ENCODE peak calls at places on chromosome 19, in nine cellular contexts. One of them, this sample, is unnamed.

GRCh38 chr19:29845576-29846176 is 33.9 kb downstream of the CCNE1 start:
- DNase-seq in stimulated activated naive CD8-positive, alpha-beta T cell treated with anti-CD3 and anti-CD28 coated beads, Interleukin-15, amount 100 ng/mL, for 72 hours: peak; percentile 45
- DNase-seq in M059J: peak; percentile 43
- DNase-seq in CD8-positive, alpha-beta T cell: no peak
- DNase-seq in stimulated activated CD4-positive, alpha-beta T cell treated with anti-CD3 and anti-CD28 coated beads, Interleukin-15, amount 100 ng/mL, for 1 hour: no peak
- DNase-seq in psoas muscle: peak; percentile 45
- DNase-seq in heart right ventricle: no peak
- DNase-seq in activated naive CD8-positive, alpha-beta T cell treated with anti-CD3 and anti-CD28 coated beads, Interleukin-2, amount 50 U/mL, for 24 hours: peak; percentile 50
- DNase-seq in cardiac septum: no peak
- DNase-seq in this sample: no peak

GRCh38 chr19:51571599-51571998 is 516 bp downstream of the ZNF175 start:
- DNase-seq in stimulated activated naive CD8-positive, alpha-beta T cell treated with anti-CD3 and anti-CD28 coated beads, Interleukin-15, amount 100 ng/mL, for 72 hours: no peak
- DNase-seq in activated naive CD8-positive, alpha-beta T cell treated with anti-CD3 and anti-CD28 coated beads, Interleukin-2, amount 50 U/mL, for 24 hours: no peak
- DNase-seq in cardiac septum: no peak
- DNase-seq in M059J: no peak
- DNase-seq in CD8-positive, alpha-beta T cell: no peak
- DNase-seq in heart right ventricle: no peak
- DNase-seq in stimulated activated CD4-positive, alpha-beta T cell treated with anti-CD3 and anti-CD28 coated beads, Interleukin-15, amount 100 ng/mL, for 1 hour: no peak
- DNase-seq in psoas muscle: no peak
- DNase-seq in this sample: no peak

GRCh38 chr19:12052057-12052570 is 647 bp downstream of the ZNF878 start:
- DNase-seq in cardiac septum: no peak
- DNase-seq in psoas muscle: no peak
- DNase-seq in CD8-positive, alpha-beta T cell: no peak
- DNase-seq in stimulated activated naive CD8-positive, alpha-beta T cell treated with anti-CD3 and anti-CD28 coated beads, Interleukin-15, amount 100 ng/mL, for 72 hours: peak; percentile 14
- DNase-seq in stimulated activated CD4-positive, alpha-beta T cell treated with anti-CD3 and anti-CD28 coated beads, Interleukin-15, amount 100 ng/mL, for 1 hour: no peak
- DNase-seq in M059J: peak; percentile 56
- DNase-seq in activated naive CD8-positive, alpha-beta T cell treated with anti-CD3 and anti-CD28 coated beads, Interleukin-2, amount 50 U/mL, for 24 hours: no peak
- DNase-seq in heart right ventricle: no peak
- DNase-seq in this sample: no peak

GRCh38 chr19:48509467-48510194 is 2.0 kb downstream of the LMTK3 start:
- DNase-seq in CD8-positive, alpha-beta T cell: no peak
- DNase-seq in psoas muscle: no peak
- DNase-seq in heart right ventricle: no peak
- DNase-seq in stimulated activated CD4-positive, alpha-beta T cell treated with anti-CD3 and anti-CD28 coated beads, Interleukin-15, amount 100 ng/mL, for 1 hour: no peak
- DNase-seq in activated naive CD8-positive, alpha-beta T cell treated with anti-CD3 and anti-CD28 coated beads, Interleukin-2, amount 50 U/mL, for 24 hours: no peak
- DNase-seq in M059J: no peak
- DNase-seq in cardiac septum: no peak
- DNase-seq in stimulated activated naive CD8-positive, alpha-beta T cell treated with anti-CD3 and anti-CD28 coated beads, Interleukin-15, amount 100 ng/mL, for 72 hours: no peak
- DNase-seq in this sample: no peak

GRCh38 chr19:21423057-21424041 is 26.4 kb downstream of the ZNF493 start:
- DNase-seq in CD8-positive, alpha-beta T cell: no peak
- DNase-seq in activated naive CD8-positive, alpha-beta T cell treated with anti-CD3 and anti-CD28 coated beads, Interleukin-2, amount 50 U/mL, for 24 hours: no peak
- DNase-seq in M059J: no peak
- DNase-seq in stimulated activated CD4-positive, alpha-beta T cell treated with anti-CD3 and anti-CD28 coated beads, Interleukin-15, amount 100 ng/mL, for 1 hour: no peak
- DNase-seq in cardiac septum: no peak
- DNase-seq in stimulated activated naive CD8-positive, alpha-beta T cell treated with anti-CD3 and anti-CD28 coated beads, Interleukin-15, amount 100 ng/mL, for 72 hours: no peak
- DNase-seq in psoas muscle: no peak
- DNase-seq in heart right ventricle: no peak
- DNase-seq in this sample: no peak

GRCh38 chr19:4343845-4344713 is 717 bp downstream of the MPND start:
- DNase-seq in activated naive CD8-positive, alpha-beta T cell treated with anti-CD3 and anti-CD28 coated beads, Interleukin-2, amount 50 U/mL, for 24 hours: no peak
- DNase-seq in M059J: no peak
- DNase-seq in stimulated activated naive CD8-positive, alpha-beta T cell treated with anti-CD3 and anti-CD28 coated beads, Interleukin-15, amount 100 ng/mL, for 72 hours: no peak
- DNase-seq in psoas muscle: no peak
- DNase-seq in heart right ventricle: no peak
- DNase-seq in CD8-positive, alpha-beta T cell: no peak
- DNase-seq in cardiac septum: no peak
- DNase-seq in stimulated activated CD4-positive, alpha-beta T cell treated with anti-CD3 and anti-CD28 coated beads, Interleukin-15, amount 100 ng/mL, for 1 hour: no peak
- DNase-seq in this sample: no peak

GRCh38 chr19:46766569-46767317 is 20.5 kb upstream of the STRN4 start:
- DNase-seq in stimulated activated CD4-positive, alpha-beta T cell treated with anti-CD3 and anti-CD28 coated beads, Interleukin-15, amount 100 ng/mL, for 1 hour: peak; percentile 41
- DNase-seq in M059J: no peak
- DNase-seq in stimulated activated naive CD8-positive, alpha-beta T cell treated with anti-CD3 and anti-CD28 coated beads, Interleukin-15, amount 100 ng/mL, for 72 hours: peak; percentile 67
- DNase-seq in CD8-positive, alpha-beta T cell: no peak
- DNase-seq in psoas muscle: no peak
- DNase-seq in cardiac septum: no peak
- DNase-seq in activated naive CD8-positive, alpha-beta T cell treated with anti-CD3 and anti-CD28 coated beads, Interleukin-2, amount 50 U/mL, for 24 hours: peak; percentile 70
- DNase-seq in heart right ventricle: no peak
- DNase-seq in this sample: peak; percentile 54

GRCh38 chr19:44671400-44671799 is at the start of gene CEACAM19:
- DNase-seq in CD8-positive, alpha-beta T cell: no peak
- DNase-seq in activated naive CD8-positive, alpha-beta T cell treated with anti-CD3 and anti-CD28 coated beads, Interleukin-2, amount 50 U/mL, for 24 hours: no peak
- DNase-seq in stimulated activated naive CD8-positive, alpha-beta T cell treated with anti-CD3 and anti-CD28 coated beads, Interleukin-15, amount 100 ng/mL, for 72 hours: no peak
- DNase-seq in stimulated activated CD4-positive, alpha-beta T cell treated with anti-CD3 and anti-CD28 coated beads, Interleukin-15, amount 100 ng/mL, for 1 hour: no peak
- DNase-seq in heart right ventricle: no peak
- DNase-seq in M059J: no peak
- DNase-seq in cardiac septum: no peak
- DNase-seq in psoas muscle: no peak
- DNase-seq in this sample: no peak

GRCh38 chr19:20388826-20389225 is 176.8 kb downstream of the ZNF737 start:
- DNase-seq in cardiac septum: no peak
- DNase-seq in psoas muscle: no peak
- DNase-seq in heart right ventricle: no peak
- DNase-seq in activated naive CD8-positive, alpha-beta T cell treated with anti-CD3 and anti-CD28 coated beads, Interleukin-2, amount 50 U/mL, for 24 hours: no peak
- DNase-seq in stimulated activated naive CD8-positive, alpha-beta T cell treated with anti-CD3 and anti-CD28 coated beads, Interleukin-15, amount 100 ng/mL, for 72 hours: no peak
- DNase-seq in M059J: no peak
- DNase-seq in CD8-positive, alpha-beta T cell: no peak
- DNase-seq in stimulated activated CD4-positive, alpha-beta T cell treated with anti-CD3 and anti-CD28 coated beads, Interleukin-15, amount 100 ng/mL, for 1 hour: no peak
- DNase-seq in this sample: no peak

GRCh38 chr19:45994456-45994988 is 745 bp upstream of the CCDC61 start:
- DNase-seq in M059J: no peak
- DNase-seq in stimulated activated CD4-positive, alpha-beta T cell treated with anti-CD3 and anti-CD28 coated beads, Interleukin-15, amount 100 ng/mL, for 1 hour: no peak
- DNase-seq in psoas muscle: no peak
- DNase-seq in activated naive CD8-positive, alpha-beta T cell treated with anti-CD3 and anti-CD28 coated beads, Interleukin-2, amount 50 U/mL, for 24 hours: no peak
- DNase-seq in CD8-positive, alpha-beta T cell: no peak
- DNase-seq in cardiac septum: no peak
- DNase-seq in heart right ventricle: no peak
- DNase-seq in stimulated activated naive CD8-positive, alpha-beta T cell treated with anti-CD3 and anti-CD28 coated beads, Interleukin-15, amount 100 ng/mL, for 72 hours: no peak
- DNase-seq in this sample: no peak

GRCh38 chr19:44512326-44513298 is 12.3 kb upstream of the ZNF180 start:
- DNase-seq in stimulated activated CD4-positive, alpha-beta T cell treated with anti-CD3 and anti-CD28 coated beads, Interleukin-15, amount 100 ng/mL, for 1 hour: no peak
- DNase-seq in cardiac septum: no peak
- DNase-seq in activated naive CD8-positive, alpha-beta T cell treated with anti-CD3 and anti-CD28 coated beads, Interleukin-2, amount 50 U/mL, for 24 hours: peak; percentile 46
- DNase-seq in M059J: peak; percentile 84
- DNase-seq in heart right ventricle: no peak
- DNase-seq in stimulated activated naive CD8-positive, alpha-beta T cell treated with anti-CD3 and anti-CD28 coated beads, Interleukin-15, amount 100 ng/mL, for 72 hours: peak; percentile 21
- DNase-seq in psoas muscle: no peak
- DNase-seq in CD8-positive, alpha-beta T cell: no peak
- DNase-seq in this sample: no peak

GRCh38 chr19:45901912-45902650 is at the start of gene MYPOP:
- DNase-seq in stimulated activated naive CD8-positive, alpha-beta T cell treated with anti-CD3 and anti-CD28 coated beads, Interleukin-15, amount 100 ng/mL, for 72 hours: no peak
- DNase-seq in psoas muscle: no peak
- DNase-seq in cardiac septum: no peak
- DNase-seq in M059J: no peak
- DNase-seq in CD8-positive, alpha-beta T cell: no peak
- DNase-seq in heart right ventricle: no peak
- DNase-seq in activated naive CD8-positive, alpha-beta T cell treated with anti-CD3 and anti-CD28 coated beads, Interleukin-2, amount 50 U/mL, for 24 hours: no peak
- DNase-seq in stimulated activated CD4-positive, alpha-beta T cell treated with anti-CD3 and anti-CD28 coated beads, Interleukin-15, amount 100 ng/mL, for 1 hour: no peak
- DNase-seq in this sample: no peak

GRCh38 chr19:50902640-50903039 is 8.6 kb downstream of the KLK4 start:
- DNase-seq in M059J: no peak
- DNase-seq in activated naive CD8-positive, alpha-beta T cell treated with anti-CD3 and anti-CD28 coated beads, Interleukin-2, amount 50 U/mL, for 24 hours: no peak
- DNase-seq in psoas muscle: no peak
- DNase-seq in heart right ventricle: no peak
- DNase-seq in cardiac septum: no peak
- DNase-seq in stimulated activated naive CD8-positive, alpha-beta T cell treated with anti-CD3 and anti-CD28 coated beads, Interleukin-15, amount 100 ng/mL, for 72 hours: no peak
- DNase-seq in CD8-positive, alpha-beta T cell: no peak
- DNase-seq in stimulated activated CD4-positive, alpha-beta T cell treated with anti-CD3 and anti-CD28 coated beads, Interleukin-15, amount 100 ng/mL, for 1 hour: no peak
- DNase-seq in this sample: no peak

GRCh38 chr19:29806098-29806866 is 5.5 kb upstream of the CCNE1 start:
- DNase-seq in CD8-positive, alpha-beta T cell: no peak
- DNase-seq in activated naive CD8-positive, alpha-beta T cell treated with anti-CD3 and anti-CD28 coated beads, Interleukin-2, amount 50 U/mL, for 24 hours: no peak
- DNase-seq in stimulated activated CD4-positive, alpha-beta T cell treated with anti-CD3 and anti-CD28 coated beads, Interleukin-15, amount 100 ng/mL, for 1 hour: no peak
- DNase-seq in stimulated activated naive CD8-positive, alpha-beta T cell treated with anti-CD3 and anti-CD28 coated beads, Interleukin-15, amount 100 ng/mL, for 72 hours: no peak
- DNase-seq in M059J: no peak
- DNase-seq in psoas muscle: peak; percentile 72
- DNase-seq in cardiac septum: no peak
- DNase-seq in heart right ventricle: peak; percentile 57
- DNase-seq in this sample: no peak

GRCh38 chr19:16325161-16325527 is 518 bp downstream of the KLF2 start:
- DNase-seq in M059J: no peak
- DNase-seq in heart right ventricle: peak; percentile 67
- DNase-seq in CD8-positive, alpha-beta T cell: no peak
- DNase-seq in activated naive CD8-positive, alpha-beta T cell treated with anti-CD3 and anti-CD28 coated beads, Interleukin-2, amount 50 U/mL, for 24 hours: peak; percentile 55
- DNase-seq in psoas muscle: no peak
- DNase-seq in cardiac septum: peak; percentile 83
- DNase-seq in stimulated activated CD4-positive, alpha-beta T cell treated with anti-CD3 and anti-CD28 coated beads, Interleukin-15, amount 100 ng/mL, for 1 hour: no peak
- DNase-seq in stimulated activated naive CD8-positive, alpha-beta T cell treated with anti-CD3 and anti-CD28 coated beads, Interleukin-15, amount 100 ng/mL, for 72 hours: peak; percentile 45
- DNase-seq in this sample: no peak

GRCh38 chr19:1850809-1851544 is 2.7 kb upstream of the REXO1 start:
- DNase-seq in M059J: no peak
- DNase-seq in CD8-positive, alpha-beta T cell: no peak
- DNase-seq in psoas muscle: no peak
- DNase-seq in activated naive CD8-positive, alpha-beta T cell treated with anti-CD3 and anti-CD28 coated beads, Interleukin-2, amount 50 U/mL, for 24 hours: no peak
- DNase-seq in heart right ventricle: no peak
- DNase-seq in stimulated activated CD4-positive, alpha-beta T cell treated with anti-CD3 and anti-CD28 coated beads, Interleukin-15, amount 100 ng/mL, for 1 hour: no peak
- DNase-seq in cardiac septum: no peak
- DNase-seq in stimulated activated naive CD8-positive, alpha-beta T cell treated with anti-CD3 and anti-CD28 coated beads, Interleukin-15, amount 100 ng/mL, for 72 hours: no peak
- DNase-seq in this sample: no peak

GRCh38 chr19:30073152-30074000 is 131.3 kb downstream of the URI1 start:
- DNase-seq in cardiac septum: peak; percentile 65
- DNase-seq in CD8-positive, alpha-beta T cell: no peak
- DNase-seq in stimulated activated CD4-positive, alpha-beta T cell treated with anti-CD3 and anti-CD28 coated beads, Interleukin-15, amount 100 ng/mL, for 1 hour: no peak
- DNase-seq in psoas muscle: peak; percentile 19
- DNase-seq in M059J: no peak
- DNase-seq in stimulated activated naive CD8-positive, alpha-beta T cell treated with anti-CD3 and anti-CD28 coated beads, Interleukin-15, amount 100 ng/mL, for 72 hours: no peak
- DNase-seq in heart right ventricle: no peak
- DNase-seq in activated naive CD8-positive, alpha-beta T cell treated with anti-CD3 and anti-CD28 coated beads, Interleukin-2, amount 50 U/mL, for 24 hours: no peak
- DNase-seq in this sample: no peak

GRCh38 chr19:18167975-18168645 is 5.5 kb upstream of the IFI30 start:
- DNase-seq in psoas muscle: peak; percentile 63
- DNase-seq in M059J: peak; percentile 42
- DNase-seq in stimulated activated CD4-positive, alpha-beta T cell treated with anti-CD3 and anti-CD28 coated beads, Interleukin-15, amount 100 ng/mL, for 1 hour: no peak
- DNase-seq in cardiac septum: no peak
- DNase-seq in CD8-positive, alpha-beta T cell: peak; percentile 45
- DNase-seq in heart right ventricle: peak; percentile 37
- DNase-seq in stimulated activated naive CD8-positive, alpha-beta T cell treated with anti-CD3 and anti-CD28 coated beads, Interleukin-15, amount 100 ng/mL, for 72 hours: peak; percentile 71
- DNase-seq in activated naive CD8-positive, alpha-beta T cell treated with anti-CD3 and anti-CD28 coated beads, Interleukin-2, amount 50 U/mL, for 24 hours: peak; percentile 71
- DNase-seq in this sample: peak; percentile 61

GRCh38 chr19:1503089-1503924 is 9.5 kb downstream of the ADAMTSL5 start:
- DNase-seq in activated naive CD8-positive, alpha-beta T cell treated with anti-CD3 and anti-CD28 coated beads, Interleukin-2, amount 50 U/mL, for 24 hours: peak; percentile 83
- DNase-seq in psoas muscle: peak; percentile 81
- DNase-seq in heart right ventricle: peak; percentile 64
- DNase-seq in stimulated activated CD4-positive, alpha-beta T cell treated with anti-CD3 and anti-CD28 coated beads, Interleukin-15, amount 100 ng/mL, for 1 hour: peak; percentile 62
- DNase-seq in stimulated activated naive CD8-positive, alpha-beta T cell treated with anti-CD3 and anti-CD28 coated beads, Interleukin-15, amount 100 ng/mL, for 72 hours: peak; percentile 80
- DNase-seq in cardiac septum: no peak
- DNase-seq in CD8-positive, alpha-beta T cell: peak; percentile 41
- DNase-seq in M059J: no peak
- DNase-seq in this sample: peak; percentile 45

GRCh38 chr19:4597975-4598671 is 38.6 kb upstream of the SEMA6B start:
- DNase-seq in stimulated activated naive CD8-positive, alpha-beta T cell treated with anti-CD3 and anti-CD28 coated beads, Interleukin-15, amount 100 ng/mL, for 72 hours: peak; percentile 47
- DNase-seq in activated naive CD8-positive, alpha-beta T cell treated with anti-CD3 and anti-CD28 coated beads, Interleukin-2, amount 50 U/mL, for 24 hours: peak; percentile 59
- DNase-seq in M059J: peak; percentile 52
- DNase-seq in CD8-positive, alpha-beta T cell: peak; percentile 20
- DNase-seq in psoas muscle: no peak
- DNase-seq in cardiac septum: no peak
- DNase-seq in stimulated activated CD4-positive, alpha-beta T cell treated with anti-CD3 and anti-CD28 coated beads, Interleukin-15, amount 100 ng/mL, for 1 hour: peak; percentile 29
- DNase-seq in heart right ventricle: peak; percentile 52
- DNase-seq in this sample: peak; percentile 62

GRCh38 chr19:55461259-55461973 is at the start of gene ISOC2:
- DNase-seq in cardiac septum: peak; percentile 100
- DNase-seq in activated naive CD8-positive, alpha-beta T cell treated with anti-CD3 and anti-CD28 coated beads, Interleukin-2, amount 50 U/mL, for 24 hours: peak; percentile 100
- DNase-seq in M059J: peak; percentile 99
- DNase-seq in heart right ventricle: peak; percentile 100
- DNase-seq in stimulated activated CD4-positive, alpha-beta T cell treated with anti-CD3 and anti-CD28 coated beads, Interleukin-15, amount 100 ng/mL, for 1 hour: peak; percentile 100
- DNase-seq in stimulated activated naive CD8-positive, alpha-beta T cell treated with anti-CD3 and anti-CD28 coated beads, Interleukin-15, amount 100 ng/mL, for 72 hours: peak; percentile 100
- DNase-seq in psoas muscle: peak; percentile 100
- DNase-seq in CD8-positive, alpha-beta T cell: peak; percentile 100
- DNase-seq in this sample: peak; percentile 100

This sample was measured in immature natural killer cell.